ENCODE peak calls at places on chromosomes 6 and 20, in eight cellular contexts. One of them, this sample, is unnamed.
A peak's percentile ranks its signal among the peaks of the same experiment; 100 is the strongest.

GRCh38 chr20:53922901-53923314 is 147.5 kb downstream of the BCAS1 start:
- DNase-seq in GM23338: no peak
- DNase-seq in endodermal cell: peak; percentile 1
- DNase-seq in adrenal gland: no peak
- DNase-seq in RWPE2: no peak
- DNase-seq in PC-3: no peak
- DNase-seq in psoas muscle: no peak
- DNase-seq in neural progenitor cell: no peak
- DNase-seq in this sample: no peak

GRCh38 chr20:13231031-13231752 is 10.1 kb downstream of the ISM1 start:
- DNase-seq in GM23338: peak; percentile 60
- DNase-seq in endodermal cell: no peak
- DNase-seq in adrenal gland: no peak
- DNase-seq in RWPE2: no peak
- DNase-seq in PC-3: peak; percentile 57
- DNase-seq in psoas muscle: no peak
- DNase-seq in neural progenitor cell: no peak
- DNase-seq in this sample: no peak

GRCh38 chr6:32785781-32786533 is 22.6 kb upstream of the HLA-DQB2 start:
- DNase-seq in GM23338: peak; percentile 83
- DNase-seq in endodermal cell: peak; percentile 77
- DNase-seq in adrenal gland: peak; percentile 60
- DNase-seq in RWPE2: no peak
- DNase-seq in PC-3: peak; percentile 75
- DNase-seq in psoas muscle: no peak
- DNase-seq in neural progenitor cell: peak; percentile 75
- DNase-seq in this sample: no peak

GRCh38 chr6:40456390-40457013 is 130.7 kb downstream of the LRFN2 start:
- DNase-seq in GM23338: no peak
- DNase-seq in endodermal cell: no peak
- DNase-seq in adrenal gland: no peak
- DNase-seq in RWPE2: no peak
- DNase-seq in PC-3: no peak
- DNase-seq in psoas muscle: no peak
- DNase-seq in neural progenitor cell: no peak
- DNase-seq in this sample: no peak

GRCh38 chr6:109722564-109723254 is 31.6 kb downstream of the FIG4 start:
- DNase-seq in GM23338: no peak
- DNase-seq in endodermal cell: no peak
- DNase-seq in adrenal gland: no peak
- DNase-seq in RWPE2: no peak
- DNase-seq in PC-3: no peak
- DNase-seq in psoas muscle: no peak
- DNase-seq in neural progenitor cell: no peak
- DNase-seq in this sample: no peak

GRCh38 chr6:167105060-167105459 is 17.8 kb upstream of the CCR6 start:
- DNase-seq in GM23338: no peak
- DNase-seq in endodermal cell: peak; percentile 29
- DNase-seq in adrenal gland: no peak
- DNase-seq in RWPE2: no peak
- DNase-seq in PC-3: no peak
- DNase-seq in psoas muscle: no peak
- DNase-seq in neural progenitor cell: no peak
- DNase-seq in this sample: no peak

GRCh38 chr6:29647927-29648642 is 8.8 kb upstream of the MOG start:
- DNase-seq in GM23338: peak; percentile 86
- DNase-seq in endodermal cell: no peak
- DNase-seq in adrenal gland: no peak
- DNase-seq in RWPE2: no peak
- DNase-seq in PC-3: peak; percentile 65
- DNase-seq in psoas muscle: no peak
- DNase-seq in neural progenitor cell: peak; percentile 40
- DNase-seq in this sample: no peak

GRCh38 chr6:34563513-34563870 is 7.4 kb upstream of the SPDEF start:
- DNase-seq in GM23338: no peak
- DNase-seq in endodermal cell: no peak
- DNase-seq in adrenal gland: no peak
- DNase-seq in RWPE2: peak; percentile 57
- DNase-seq in PC-3: no peak
- DNase-seq in psoas muscle: no peak
- DNase-seq in neural progenitor cell: no peak
- DNase-seq in this sample: no peak

GRCh38 chr20:39264506-39265172 is 302.5 kb downstream of the DHX35 start:
- DNase-seq in GM23338: peak; percentile 77
- DNase-seq in endodermal cell: peak; percentile 91
- DNase-seq in adrenal gland: peak; percentile 77
- DNase-seq in RWPE2: no peak
- DNase-seq in PC-3: peak; percentile 78
- DNase-seq in psoas muscle: peak; percentile 65
- DNase-seq in neural progenitor cell: peak; percentile 80
- DNase-seq in this sample: peak; percentile 37

GRCh38 chr20:16526433-16527380 is 46.5 kb downstream of the KIF16B start:
- DNase-seq in GM23338: no peak
- DNase-seq in endodermal cell: no peak
- DNase-seq in adrenal gland: no peak
- DNase-seq in RWPE2: no peak
- DNase-seq in PC-3: no peak
- DNase-seq in psoas muscle: no peak
- DNase-seq in neural progenitor cell: no peak
- DNase-seq in this sample: no peak

GRCh38 chr6:161215876-161216615 is 57.8 kb downstream of the AGPAT4 start:
- DNase-seq in GM23338: no peak
- DNase-seq in endodermal cell: no peak
- DNase-seq in adrenal gland: no peak
- DNase-seq in RWPE2: no peak
- DNase-seq in PC-3: no peak
- DNase-seq in psoas muscle: no peak
- DNase-seq in neural progenitor cell: no peak
- DNase-seq in this sample: no peak

DNA sequence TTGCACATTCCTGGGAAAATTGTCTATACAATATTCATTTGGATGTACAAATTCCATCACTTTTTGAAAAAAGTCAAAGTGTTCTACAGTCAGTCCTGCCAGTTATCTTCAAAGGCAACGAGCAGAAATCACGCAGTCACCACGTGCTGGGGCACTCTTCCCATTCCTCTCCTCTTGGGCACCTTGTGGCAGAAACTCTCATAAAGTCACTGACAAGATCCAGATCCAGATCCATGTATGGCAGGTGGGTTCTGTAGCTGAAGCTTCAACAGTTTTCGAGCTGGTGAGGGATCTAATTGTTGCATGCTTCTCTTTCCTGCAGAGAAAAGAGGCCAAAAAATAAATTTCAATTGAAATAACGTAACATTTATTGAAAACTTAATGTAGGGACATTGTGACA is 6.7 kb upstream of the NDRG3 start:
- DNase-seq in GM23338: no peak
- DNase-seq in endodermal cell: no peak
- DNase-seq in adrenal gland: no peak
- DNase-seq in RWPE2: peak; percentile 28
- DNase-seq in PC-3: no peak
- DNase-seq in psoas muscle: no peak
- DNase-seq in neural progenitor cell: no peak
- DNase-seq in this sample: no peak
- H3K4me3 ChIP-seq in GM23338: no peak overlapping the region
- H3K4me3 ChIP-seq in endodermal cell: no peak overlapping the region
- H3K4me3 ChIP-seq in adrenal gland: no peak overlapping the region
- H3K4me3 ChIP-seq in RWPE2: no peak overlapping the region
- H3K4me3 ChIP-seq in PC-3: no peak overlapping the region
- H3K4me3 ChIP-seq in psoas muscle: no peak overlapping the region
- H3K4me3 ChIP-seq in neural progenitor cell: no peak overlapping the region
- H3K4me3 ChIP-seq in this sample: no peak overlapping the region

GRCh38 chr20:57332105-57333089 is 2.8 kb downstream of the SPO11 start:
- DNase-seq in GM23338: peak; percentile 16
- DNase-seq in endodermal cell: no peak
- DNase-seq in adrenal gland: no peak
- DNase-seq in RWPE2: no peak
- DNase-seq in PC-3: peak; percentile 66
- DNase-seq in psoas muscle: no peak
- DNase-seq in neural progenitor cell: no peak
- DNase-seq in this sample: no peak
- TF ChIP-seq CTCF in GM23338: peak; percentile 65
- TF ChIP-seq CTCF in endodermal cell: peak; percentile 88
- TF ChIP-seq CTCF in adrenal gland: no peak
- TF ChIP-seq CTCF in RWPE2: peak; percentile 98
- TF ChIP-seq CTCF in PC-3: peak; percentile 86
- TF ChIP-seq CTCF in psoas muscle: no peak
- TF ChIP-seq CTCF in neural progenitor cell: peak; percentile 47
- TF ChIP-seq CTCF in this sample: no peak

DNA sequence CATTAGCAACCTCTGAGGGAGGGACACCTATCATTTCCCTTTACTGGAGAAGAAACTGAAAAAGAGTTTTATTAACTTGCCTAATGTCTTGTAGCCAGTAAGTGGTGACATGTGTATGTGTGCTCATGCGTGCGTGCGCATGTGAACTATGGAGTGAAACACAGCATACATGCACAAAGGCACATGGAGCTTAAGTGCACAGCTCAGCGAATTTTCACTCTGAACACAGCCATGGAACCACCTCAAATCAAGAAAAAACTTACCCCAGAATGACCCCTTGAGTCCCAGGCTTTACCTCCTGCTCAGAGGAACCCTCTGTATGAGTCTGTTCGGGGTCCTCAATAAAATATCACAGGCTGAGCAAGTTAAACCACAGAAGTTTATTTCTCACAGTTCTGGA is 452.6 kb downstream of the CDH26 start:
- DNase-seq in GM23338: no peak
- DNase-seq in endodermal cell: no peak
- DNase-seq in adrenal gland: no peak
- DNase-seq in RWPE2: no peak
- DNase-seq in PC-3: no peak
- DNase-seq in psoas muscle: no peak
- DNase-seq in neural progenitor cell: no peak
- DNase-seq in this sample: no peak
- H3K4me1 ChIP-seq in GM23338: no peaks in the 10 kb centered on the region
- H3K4me1 ChIP-seq in endodermal cell: no peaks in the 10 kb centered on the region
- H3K4me1 ChIP-seq in adrenal gland: no peaks in the 10 kb centered on the region
- H3K4me1 ChIP-seq in RWPE2: no peaks in the 10 kb centered on the region
- H3K4me1 ChIP-seq in PC-3: no peaks in the 10 kb centered on the region
- H3K4me1 ChIP-seq in psoas muscle: no peaks in the 10 kb centered on the region
- H3K4me1 ChIP-seq in neural progenitor cell: no peaks in the 10 kb centered on the region
- H3K4me1 ChIP-seq in this sample: no peaks in the 10 kb centered on the region

GRCh38 chr20:35207950-35208611 is 18.4 kb upstream of the MMP24 start:
- DNase-seq in GM23338: peak; percentile 94
- DNase-seq in endodermal cell: peak; percentile 90
- DNase-seq in adrenal gland: peak; percentile 84
- DNase-seq in RWPE2: peak; percentile 91
- DNase-seq in PC-3: peak; percentile 86
- DNase-seq in psoas muscle: peak; percentile 78
- DNase-seq in neural progenitor cell: peak; percentile 85
- DNase-seq in this sample: peak; percentile 79
- H3K4me3 ChIP-seq in GM23338: no peak overlapping the region
- H3K4me3 ChIP-seq in endodermal cell: no peak overlapping the region
- H3K4me3 ChIP-seq in adrenal gland: peak overlapping the region; percentile 13
- H3K4me3 ChIP-seq in RWPE2: no peak overlapping the region
- H3K4me3 ChIP-seq in PC-3: peak overlapping the region; percentile 32
- H3K4me3 ChIP-seq in psoas muscle: peak overlapping the region; percentile 30
- H3K4me3 ChIP-seq in neural progenitor cell: no peak overlapping the region
- H3K4me3 ChIP-seq in this sample: no peak overlapping the region

GRCh38 chr6:123094768-123095167 is 98.7 kb downstream of the CLVS2 start:
- DNase-seq in GM23338: no peak
- DNase-seq in endodermal cell: no peak
- DNase-seq in adrenal gland: no peak
- DNase-seq in RWPE2: no peak
- DNase-seq in PC-3: no peak
- DNase-seq in psoas muscle: no peak
- DNase-seq in neural progenitor cell: no peak
- DNase-seq in this sample: no peak
- TF ChIP-seq CTCF in GM23338: no peak
- TF ChIP-seq CTCF in endodermal cell: no peak
- TF ChIP-seq CTCF in adrenal gland: no peak
- TF ChIP-seq CTCF in RWPE2: no peak
- TF ChIP-seq CTCF in PC-3: no peak
- TF ChIP-seq CTCF in psoas muscle: no peak
- TF ChIP-seq CTCF in neural progenitor cell: no peak
- TF ChIP-seq CTCF in this sample: no peak

DNA sequence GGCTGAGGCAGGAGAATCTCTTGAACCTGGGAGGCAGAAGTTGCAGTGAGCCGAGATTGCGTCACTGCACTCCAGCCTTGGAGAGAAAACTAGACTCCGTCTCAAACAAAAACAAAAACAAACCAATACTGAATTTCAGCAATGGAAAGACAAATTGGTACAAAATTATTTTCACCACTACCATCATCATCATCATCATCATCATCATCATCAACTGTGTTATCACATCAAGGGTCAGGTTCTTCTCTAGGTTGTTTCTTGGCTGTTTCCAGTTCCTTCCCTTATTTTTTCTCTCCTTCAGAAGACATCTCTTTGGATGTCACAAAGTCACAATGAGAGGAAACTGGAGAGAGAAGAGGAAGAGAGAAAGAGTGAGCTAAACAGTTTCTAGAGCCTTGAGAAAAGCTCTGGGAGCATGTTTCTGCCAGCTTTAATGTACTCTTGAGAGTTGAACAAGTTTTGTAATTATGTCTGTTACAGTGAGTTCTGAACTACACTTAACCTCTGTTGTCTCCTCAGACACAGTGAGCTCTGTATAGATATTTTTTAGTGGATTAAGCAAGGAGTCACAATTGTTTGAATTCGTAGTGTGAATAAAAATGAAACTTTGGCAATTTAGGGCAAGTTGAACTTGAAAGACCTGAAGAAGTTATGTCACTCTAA is 122.9 kb upstream of the AKIRIN2 start:
- DNase-seq in GM23338: no peak
- DNase-seq in endodermal cell: no peak
- DNase-seq in adrenal gland: no peak
- DNase-seq in RWPE2: no peak
- DNase-seq in PC-3: no peak
- DNase-seq in psoas muscle: no peak
- DNase-seq in neural progenitor cell: no peak
- DNase-seq in this sample: no peak
- H3K4me1 ChIP-seq in GM23338: no peaks in the 10 kb centered on the region
- H3K4me1 ChIP-seq in endodermal cell: no peaks in the 10 kb centered on the region
- H3K4me1 ChIP-seq in adrenal gland: no peaks in the 10 kb centered on the region
- H3K4me1 ChIP-seq in RWPE2: no peaks in the 10 kb centered on the region
- H3K4me1 ChIP-seq in PC-3: no peaks in the 10 kb centered on the region
- H3K4me1 ChIP-seq in psoas muscle: no peaks in the 10 kb centered on the region
- H3K4me1 ChIP-seq in neural progenitor cell: no peaks in the 10 kb centered on the region
- H3K4me1 ChIP-seq in this sample: peaks cover 2% of the 10 kb centered on the region

GRCh38 chr6:45679163-45679562 is 301.4 kb upstream of the SUPT3H start:
- DNase-seq in GM23338: no peak
- DNase-seq in endodermal cell: peak; percentile 7
- DNase-seq in adrenal gland: no peak
- DNase-seq in RWPE2: no peak
- DNase-seq in PC-3: no peak
- DNase-seq in psoas muscle: no peak
- DNase-seq in neural progenitor cell: no peak
- DNase-seq in this sample: no peak
- H3K4me3 ChIP-seq in GM23338: no peak overlapping the region
- H3K4me3 ChIP-seq in endodermal cell: no peak overlapping the region
- H3K4me3 ChIP-seq in adrenal gland: no peak overlapping the region
- H3K4me3 ChIP-seq in RWPE2: no peak overlapping the region
- H3K4me3 ChIP-seq in PC-3: no peak overlapping the region
- H3K4me3 ChIP-seq in psoas muscle: no peak overlapping the region
- H3K4me3 ChIP-seq in neural progenitor cell: no peak overlapping the region
- H3K4me3 ChIP-seq in this sample: no peak overlapping the region

DNA sequence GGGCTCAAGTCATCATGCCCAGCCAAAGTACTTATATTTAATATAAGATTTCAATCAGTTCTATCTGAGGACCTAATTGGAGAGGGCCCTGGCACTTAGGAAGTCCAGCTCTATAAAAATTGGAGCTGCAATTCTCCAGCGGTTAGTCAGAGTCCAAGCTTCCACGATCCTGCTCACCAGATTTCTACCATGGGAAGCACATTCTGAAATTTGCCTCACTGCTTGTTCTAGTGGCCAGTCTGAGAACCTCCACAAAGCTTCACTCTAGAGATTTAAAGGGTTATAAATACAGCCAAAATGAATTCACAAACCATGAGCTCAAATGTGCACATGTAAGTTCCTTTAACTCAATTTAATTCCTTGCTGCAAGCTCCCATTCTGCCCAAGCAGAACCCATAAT is 33.5 kb downstream of the PNLDC1 start:
- DNase-seq in GM23338: no peak
- DNase-seq in endodermal cell: no peak
- DNase-seq in adrenal gland: no peak
- DNase-seq in RWPE2: no peak
- DNase-seq in PC-3: peak; percentile 52
- DNase-seq in psoas muscle: no peak
- DNase-seq in neural progenitor cell: no peak
- DNase-seq in this sample: no peak
- TF ChIP-seq CTCF in GM23338: no peak
- TF ChIP-seq CTCF in endodermal cell: peak; percentile 13
- TF ChIP-seq CTCF in adrenal gland: no peak
- TF ChIP-seq CTCF in RWPE2: no peak
- TF ChIP-seq CTCF in PC-3: no peak
- TF ChIP-seq CTCF in psoas muscle: no peak
- TF ChIP-seq CTCF in neural progenitor cell: no peak
- TF ChIP-seq CTCF in this sample: no peak